ENCODE peak calls at places on chromosomes 4 and X, in eight cellular contexts. Y is SW 1271; F is activated CD4-positive, alpha-beta T cell treated with anti-CD3 and anti-CD28 coated beads, Interleukin-2, amount 10 ng/mL, durations not matched to agents 7 days and 5 days; G is IMR-90; J is right cardiac atrium; Z is SK-N-DZ; W is Karpas-422; U is activated CD4-positive, alpha-beta memory T cell treated with anti-CD3 and anti-CD28 coated beads, Interleukin-2, amount 10 ng/mL, durations not matched to agents 7 days and 5 days. R is an unnamed sample.

GRCh38 chrX:50903387-50904027 is 7.0 kb upstream of the BMP15 start:
- DNase-seq in Y (no peak), F (peak; percentile 5), G (peak; percentile 26), J (no peak), Z (peak; percentile 2), W (peak; percentile 79), U (no peak), R (no peak)

GRCh38 chr4:152052431-152053057 is 291.7 kb upstream of the GATB start:
- DNase-seq in Y (no peak), F (no peak), G (peak; percentile 40), J (no peak), Z (no peak), W (no peak), U (no peak), R (no peak)

GRCh38 chrX:131923614-131924250 is 99.4 kb upstream of the STK26 start:
- DNase-seq in Y (no peak), F (no peak), G (no peak), J (no peak), Z (no peak), W (no peak), U (no peak), R (no peak)

GRCh38 chrX:113950081-113950678 is 633.7 kb upstream of the HTR2C start:
- DNase-seq in Y (no peak), F (no peak), G (no peak), J (no peak), Z (no peak), W (no peak), U (no peak), R (no peak)

GRCh38 chr4:151796106-151796505 is 35.3 kb upstream of the GATB start:
- DNase-seq in Y (no peak), F (no peak), G (no peak), J (no peak), Z (no peak), W (no peak), U (no peak), R (no peak)

GRCh38 chrX:63434665-63435064 is 83.5 kb upstream of the SPIN4 start:
- DNase-seq in Y (peak; percentile 24), F (no peak), G (peak; percentile 22), J (no peak), Z (peak; percentile 4), W (no peak), U (no peak), R (no peak)

GRCh38 chr4:144338834-144339233 is 198.3 kb upstream of the GYPA start:
- DNase-seq in Y (no peak), F (no peak), G (no peak), J (no peak), Z (no peak), W (no peak), U (no peak), R (no peak)

GRCh38 chrX:115324194-115324593 is 34.7 kb downstream of the LUZP4 start:
- DNase-seq in Y (no peak), F (no peak), G (peak; percentile 26), J (peak; percentile 75), Z (no peak), W (no peak), U (no peak), R (no peak)

GRCh38 chrX:30714138-30714537 is 60.9 kb downstream of the GK start:
- DNase-seq in Y (no peak), F (no peak), G (no peak), J (no peak), Z (no peak), W (no peak), U (no peak), R (no peak)

GRCh38 chr4:119041951-119042560 is 93.6 kb upstream of the MYOZ2 start:
- DNase-seq in Y (peak; percentile 44), F (peak; percentile 73), G (peak; percentile 83), J (no peak), Z (peak; percentile 62), W (peak; percentile 85), U (peak; percentile 58), R (peak; percentile 63)

GRCh38 chr4:188624370-188624769 is 485.1 kb downstream of the TRIML1 start:
- DNase-seq in Y (no peak), F (no peak), G (no peak), J (no peak), Z (no peak), W (no peak), U (no peak), R (no peak)

GRCh38 chr4:174365018-174365587 is 81.4 kb downstream of the CEP44 start:
- DNase-seq in Y (peak; percentile 30), F (peak; percentile 31), G (peak; percentile 38), J (no peak), Z (peak; percentile 28), W (peak; percentile 66), U (no peak), R (no peak)

GRCh38 chr4:14871676-14872430 is 130.4 kb upstream of the CPEB2 start:
- DNase-seq in Y (peak; percentile 9), F (peak; percentile 36), G (no peak), J (no peak), Z (peak; percentile 47), W (peak; percentile 76), U (no peak), R (no peak)

GRCh38 chrX:45031830-45032229 is 158.8 kb downstream of the KDM6A start:
- DNase-seq in Y (no peak), F (no peak), G (no peak), J (no peak), Z (no peak), W (no peak), U (no peak), R (no peak)

GRCh38 chr4:173590697-173591096 is 60.7 kb upstream of the HAND2 start:
- DNase-seq in Y (no peak), F (no peak), G (no peak), J (no peak), Z (no peak), W (no peak), U (no peak), R (no peak)

GRCh38 chr4:95869961-95870500 is 30.1 kb downstream of the PDHA2 start:
- DNase-seq in Y (no peak), F (no peak), G (no peak), J (no peak), Z (no peak), W (no peak), U (no peak), R (no peak)

GRCh38 chrX:29617725-29618124 is 597.6 kb upstream of the MAGEB2 start:
- DNase-seq in Y (peak; percentile 0), F (no peak), G (no peak), J (no peak), Z (no peak), W (no peak), U (no peak), R (no peak)

GRCh38 chr4:80027611-80028010 is 45.4 kb downstream of the ANTXR2 start:
- DNase-seq in Y (no peak), F (no peak), G (peak; percentile 25), J (no peak), Z (no peak), W (no peak), U (no peak), R (no peak)

R was measured in gastrocnemius medialis.